ENCODE peak calls at places on chromosomes 1 and 21, in four cellular contexts. One of them, this sample, is unnamed.

GRCh38 chr1:190140644-190141043 is 337.0 kb downstream of the BRINP3 start:
- DNase-seq in Kasumi-1: no peak
- DNase-seq in cardiac fibroblast: no peak
- DNase-seq in SW 1271: no peak
- DNase-seq in this sample: no peak

GRCh38 chr1:54542120-54542961 is 5.7 kb upstream of the ACOT11 start:
- DNase-seq in Kasumi-1: peak
- DNase-seq in cardiac fibroblast: peak
- DNase-seq in SW 1271: no peak
- DNase-seq in this sample: peak

GRCh38 chr1:51421961-51422360 is 91.6 kb upstream of the TTC39A start:
- DNase-seq in Kasumi-1: peak
- DNase-seq in cardiac fibroblast: peak
- DNase-seq in SW 1271: no peak
- DNase-seq in this sample: no peak

GRCh38 chr1:27395441-27396195 is 3.2 kb downstream of the GPR3 start:
- DNase-seq in Kasumi-1: peak
- DNase-seq in cardiac fibroblast: peak
- DNase-seq in SW 1271: peak
- DNase-seq in this sample: peak

GRCh38 chr1:21212126-21212525 is 35.4 kb upstream of the EIF4G3 start:
- DNase-seq in Kasumi-1: no peak
- DNase-seq in cardiac fibroblast: peak
- DNase-seq in SW 1271: no peak
- DNase-seq in this sample: peak

GRCh38 chr1:248906741-248907661 is 966 bp downstream of the PGBD2 start:
- DNase-seq in Kasumi-1: no peak
- DNase-seq in cardiac fibroblast: no peak
- DNase-seq in SW 1271: no peak
- DNase-seq in this sample: no peak

GRCh38 chr1:93051961-93052360 is 27.1 kb upstream of the MTF2 start:
- DNase-seq in Kasumi-1: no peak
- DNase-seq in cardiac fibroblast: peak
- DNase-seq in SW 1271: no peak
- DNase-seq in this sample: peak

GRCh38 chr1:29256395-29256794 is 20.1 kb downstream of the PTPRU start:
- DNase-seq in Kasumi-1: no peak
- DNase-seq in cardiac fibroblast: no peak
- DNase-seq in SW 1271: no peak
- DNase-seq in this sample: no peak

GRCh38 chr1:153119491-153119971 is 6.2 kb upstream of the SPRR2F start:
- DNase-seq in Kasumi-1: no peak
- DNase-seq in cardiac fibroblast: no peak
- DNase-seq in SW 1271: no peak
- DNase-seq in this sample: no peak

GRCh38 chr1:95503371-95504145 is 269.5 kb downstream of the RWDD3 start:
- DNase-seq in Kasumi-1: no peak
- DNase-seq in cardiac fibroblast: no peak
- DNase-seq in SW 1271: no peak
- DNase-seq in this sample: no peak

GRCh38 chr1:227268943-227269342 is 49.3 kb downstream of the CDC42BPA start:
- DNase-seq in Kasumi-1: no peak
- DNase-seq in cardiac fibroblast: peak
- DNase-seq in SW 1271: no peak
- DNase-seq in this sample: no peak

GRCh38 chr1:84997667-84998600 is 1.0 kb upstream of the MCOLN2 start:
- DNase-seq in Kasumi-1: no peak
- DNase-seq in cardiac fibroblast: peak
- DNase-seq in SW 1271: no peak
- DNase-seq in this sample: peak

GRCh38 chr1:228014235-228014930 is 7.6 kb downstream of the WNT3A start:
- DNase-seq in Kasumi-1: no peak
- DNase-seq in cardiac fibroblast: peak
- DNase-seq in SW 1271: no peak
- DNase-seq in this sample: peak

GRCh38 chr1:89460348-89460747 is 64.3 kb upstream of the LRRC8B start:
- DNase-seq in Kasumi-1: peak
- DNase-seq in cardiac fibroblast: no peak
- DNase-seq in SW 1271: no peak
- DNase-seq in this sample: no peak

GRCh38 chr1:16241116-16241763 is 4.3 kb upstream of the CPLANE2 start:
- DNase-seq in Kasumi-1: no peak
- DNase-seq in cardiac fibroblast: no peak
- DNase-seq in SW 1271: no peak
- DNase-seq in this sample: no peak

GRCh38 chr1:31955917-31956736 is 18.0 kb upstream of the PTP4A2 start:
- DNase-seq in Kasumi-1: peak
- DNase-seq in cardiac fibroblast: peak
- DNase-seq in SW 1271: peak
- DNase-seq in this sample: peak

GRCh38 chr21:38806153-38806941 is 618 bp downstream of the ETS2 start:
- DNase-seq in Kasumi-1: peak
- DNase-seq in cardiac fibroblast: no peak
- DNase-seq in SW 1271: no peak
- DNase-seq in this sample: peak

GRCh38 chr1:34929497-34929852 is at the start of gene DLGAP3:
- DNase-seq in Kasumi-1: no peak
- DNase-seq in cardiac fibroblast: no peak
- DNase-seq in SW 1271: no peak
- DNase-seq in this sample: no peak

GRCh38 chr1:224433671-224434446 is 738 bp downstream of the WDR26 start:
- DNase-seq in Kasumi-1: peak
- DNase-seq in cardiac fibroblast: no peak
- DNase-seq in SW 1271: no peak
- DNase-seq in this sample: peak

GRCh38 chr1:205588691-205589445 is 42.9 kb downstream of the ELK4 start:
- DNase-seq in Kasumi-1: peak
- DNase-seq in cardiac fibroblast: peak
- DNase-seq in SW 1271: no peak
- DNase-seq in this sample: peak

GRCh38 chr1:205813755-205814058 is 709 bp upstream of the SLC41A1 start:
- DNase-seq in Kasumi-1: no peak
- DNase-seq in cardiac fibroblast: peak
- DNase-seq in SW 1271: no peak
- DNase-seq in this sample: no peak

GRCh38 chr1:16082283-16083038 is 9.0 kb upstream of the FAM131C start:
- DNase-seq in Kasumi-1: peak
- DNase-seq in cardiac fibroblast: peak
- DNase-seq in SW 1271: no peak
- DNase-seq in this sample: peak

GRCh38 chr1:26283871-26284596 is 4.1 kb downstream of the SH3BGRL3 start:
- DNase-seq in Kasumi-1: no peak
- DNase-seq in cardiac fibroblast: no peak
- DNase-seq in SW 1271: no peak
- DNase-seq in this sample: no peak

GRCh38 chr1:179877586-179878265 is at the start of gene TOR1AIP2:
- DNase-seq in Kasumi-1: peak
- DNase-seq in cardiac fibroblast: peak
- DNase-seq in SW 1271: peak
- DNase-seq in this sample: peak

GRCh38 chr1:70034403-70034802 is 171.0 kb downstream of the LRRC40 start:
- DNase-seq in Kasumi-1: peak
- DNase-seq in cardiac fibroblast: peak
- DNase-seq in SW 1271: no peak
- DNase-seq in this sample: peak

GRCh38 chr1:161164901-161165620 is 1.2 kb upstream of the PPOX start:
- DNase-seq in Kasumi-1: no peak
- DNase-seq in cardiac fibroblast: no peak
- DNase-seq in SW 1271: no peak
- DNase-seq in this sample: no peak

GRCh38 chr1:212225871-212226302 is 59.3 kb upstream of the PPP2R5A start:
- DNase-seq in Kasumi-1: no peak
- DNase-seq in cardiac fibroblast: no peak
- DNase-seq in SW 1271: no peak
- DNase-seq in this sample: no peak

GRCh38 chr1:59543211-59543668 is 246.3 kb downstream of the FGGY start:
- DNase-seq in Kasumi-1: no peak
- DNase-seq in cardiac fibroblast: no peak
- DNase-seq in SW 1271: no peak
- DNase-seq in this sample: no peak

This sample was measured in MG63.